ENCODE peak calls at places on chromosomes 6 and 20, in five cellular contexts. J, F, P, O and B are unnamed samples.

GRCh38 chr6:135210632-135211305 is 29.7 kb downstream of the MYB start:
- DNase-seq in P (no peak), F (no peak), J (no peak), O (no peak), B (no peak)

GRCh38 chr6:165647041-165647440 is 16.0 kb downstream of the PDE10A start:
- DNase-seq in O (no peak), J (no peak), P (no peak), F (no peak), B (no peak)

GRCh38 chr6:26232950-26233607 is 131.9 kb upstream of the BTN3A2 start:
- DNase-seq in J (peak; percentile 53), O (no peak), P (no peak), F (no peak), B (peak; percentile 22)

GRCh38 chr6:84979541-84979940 is 215.1 kb upstream of the TBX18 start:
- DNase-seq in O (no peak), J (no peak), F (no peak), P (no peak), B (no peak)

GRCh38 chr6:128414943-128415342 is 105.5 kb downstream of the PTPRK start:
- DNase-seq in F (no peak), P (no peak), J (no peak), O (no peak), B (no peak)

GRCh38 chr6:104509355-104509754 is 350.4 kb downstream of the HACE1 start:
- DNase-seq in P (no peak), O (no peak), F (no peak), J (no peak), B (no peak)

GRCh38 chr6:131594074-131594473 is 21.0 kb downstream of the ARG1 start:
- DNase-seq in J (no peak), F (no peak), P (no peak), O (no peak), B (no peak)

GRCh38 chr20:4511776-4512175 is 209.9 kb upstream of the PRND start:
- DNase-seq in J (no peak), F (no peak), P (no peak), O (no peak), B (no peak)

GRCh38 chr6:117483645-117484016 is 1.2 kb downstream of the DCBLD1 start:
- DNase-seq in O (no peak), J (no peak), F (no peak), P (no peak), B (no peak)

GRCh38 chr6:158506577-158506976 is 53.3 kb upstream of the TMEM181 start:
- DNase-seq in O (no peak), P (no peak), J (no peak), F (no peak), B (no peak)

GRCh38 chr20:41615110-41615509 is 3.1 kb downstream of the CHD6 start:
- DNase-seq in P (no peak), F (no peak), O (no peak), J (no peak), B (no peak)

GRCh38 chr6:37137881-37138568 is 31.9 kb upstream of the PIM1 start:
- DNase-seq in F (no peak), J (no peak), O (no peak), P (no peak), B (no peak)

GRCh38 chr6:140581601-140582000 is 1207.2 kb upstream of the CITED2 start:
- DNase-seq in P (no peak), O (no peak), J (no peak), F (no peak), B (no peak)

GRCh38 chr20:4104842-4105241 is 89.5 kb upstream of the RNF24 start:
- DNase-seq in F (no peak), P (no peak), J (no peak), O (no peak), B (no peak)

GRCh38 chr6:28443112-28443773 is at the start of gene ZSCAN23:
- DNase-seq in F (peak; percentile 33), O (peak; percentile 70), P (peak; percentile 52), J (peak; percentile 40), B (peak; percentile 74)

GRCh38 chr20:63002511-63002910 is 4.3 kb downstream of the BHLHE23 start:
- DNase-seq in P (peak; percentile 2), J (no peak), O (no peak), F (no peak), B (no peak)

GRCh38 chr6:17448165-17448564 is 54.8 kb downstream of the CAP2 start:
- DNase-seq in O (no peak), P (no peak), J (no peak), F (no peak), B (no peak)

GRCh38 chr6:5962794-5963193 is 43.9 kb downstream of the NRN1 start:
- DNase-seq in F (no peak), P (no peak), O (no peak), J (no peak), B (no peak)

GRCh38 chr6:38018755-38019165 is 199.2 kb downstream of the ZFAND3 start:
- DNase-seq in O (no peak), J (no peak), P (no peak), F (no peak), B (no peak)

GRCh38 chr6:69026243-69026642 is 391.2 kb downstream of the ADGRB3 start:
- DNase-seq in P (no peak), F (no peak), J (no peak), O (no peak), B (no peak)

GRCh38 chr6:11094411-11094851 is 797 bp downstream of the SMIM13 start:
- DNase-seq in P (peak; percentile 42), J (peak; percentile 20), F (peak; percentile 29), O (peak; percentile 41), B (peak; percentile 30)

GRCh38 chr6:11096109-11096508 is 2.5 kb downstream of the SMIM13 start:
- DNase-seq in J (peak; percentile 26), P (no peak), F (no peak), O (no peak), B (no peak)

GRCh38 chr6:11093065-11093590 is 506 bp upstream of the SMIM13 start:
- DNase-seq in J (no peak), O (no peak), F (no peak), P (no peak), B (no peak)

GRCh38 chr6:11092654-11093053 is 980 bp upstream of the SMIM13 start:
- DNase-seq in J (no peak), P (no peak), F (no peak), O (no peak), B (no peak)

DNA sequence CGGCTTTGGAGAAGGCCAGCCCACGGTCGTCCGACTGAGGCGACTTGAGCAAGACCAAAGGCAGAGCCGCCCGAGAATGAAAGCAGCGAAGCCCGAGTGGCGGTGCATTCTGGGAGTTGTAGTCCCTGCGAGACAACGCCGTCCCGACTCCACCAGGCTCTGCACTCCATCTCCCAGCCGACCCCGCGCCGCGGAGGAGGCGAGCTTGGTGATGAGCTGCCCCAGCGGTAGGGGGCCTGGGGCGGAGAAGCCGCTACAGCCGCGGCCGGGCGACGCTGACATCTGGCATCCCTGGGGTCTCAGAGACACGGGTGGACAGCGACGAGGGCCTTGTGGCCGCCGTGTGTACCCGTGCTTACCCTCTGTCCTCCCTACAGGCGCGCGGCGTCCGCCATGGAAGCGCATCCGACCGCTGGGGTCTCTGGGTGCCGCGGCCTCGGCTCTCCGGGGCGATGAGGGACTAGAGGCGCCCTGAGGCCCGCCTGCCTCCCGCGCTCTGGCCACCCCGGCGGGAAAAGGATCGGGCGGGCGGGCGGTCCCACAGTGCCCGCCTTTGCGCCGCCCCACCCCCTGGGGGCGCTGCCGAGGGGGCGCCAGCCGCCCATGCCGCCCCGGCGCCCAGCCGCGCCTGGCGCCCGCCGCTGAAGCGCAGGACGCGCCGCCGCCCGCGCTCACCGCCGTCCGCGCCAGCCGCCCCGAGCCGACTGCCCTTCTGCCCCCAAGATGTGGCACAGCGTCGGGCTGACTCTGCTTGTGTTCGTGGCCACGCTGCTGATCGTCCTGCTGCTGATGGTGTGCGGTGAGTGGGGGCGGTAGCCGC is at the start of gene SMIM13:
- DNase-seq in O (peak; percentile 98), J (peak; percentile 95), P (peak; percentile 96), F (peak; percentile 95), B (peak; percentile 92)
- TF ChIP-seq CTCF in O (peak; percentile 68), J (no peak), P (peak; percentile 41), F (peak; percentile 93), B (peak; percentile 74)

GRCh38 chr6:148682252-148682651 is 64.6 kb upstream of the UST start:
- DNase-seq in F (no peak), P (no peak), J (no peak), O (no peak), B (no peak)
- H3K27ac ChIP-seq in F (no peak overlapping the region), P (no peak overlapping the region), J (no peak overlapping the region), O (no peak overlapping the region), B (no peak overlapping the region)

GRCh38 chr6:150711061-150711460 is 111.4 kb downstream of the PLEKHG1 start:
- DNase-seq in P (no peak), F (no peak), O (no peak), J (no peak), B (no peak)

GRCh38 chr6:150704447-150705192 is 104.9 kb downstream of the PLEKHG1 start:
- DNase-seq in O (no peak), P (no peak), J (no peak), F (no peak), B (no peak)

GRCh38 chr6:150710236-150710635 is 110.6 kb downstream of the PLEKHG1 start:
- DNase-seq in O (no peak), P (no peak), J (no peak), F (no peak), B (no peak)

GRCh38 chr6:150702675-150703074 is 103.0 kb downstream of the PLEKHG1 start:
- DNase-seq in F (no peak), P (no peak), J (no peak), O (no peak), B (no peak)

DNA sequence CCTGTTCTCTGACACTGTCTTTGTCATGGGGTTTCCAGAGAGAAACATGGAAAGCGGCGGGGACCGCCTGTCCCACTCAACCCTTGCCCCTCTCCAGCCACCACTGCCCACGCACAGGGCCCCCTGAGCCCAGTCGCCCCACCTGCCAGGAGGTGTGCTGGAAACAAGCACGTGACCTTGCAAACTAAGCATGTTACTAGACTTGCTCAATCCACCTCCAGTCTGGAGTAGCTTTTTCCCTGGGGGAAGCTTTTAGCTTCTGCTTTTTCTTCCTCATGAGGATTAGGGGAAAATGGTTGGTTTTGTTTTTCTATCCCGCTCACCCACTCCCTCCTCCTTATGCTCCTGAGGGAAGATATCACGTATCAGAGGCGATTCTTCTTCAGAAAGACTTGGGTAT is 105.7 kb downstream of the PLEKHG1 start:
- DNase-seq in P (no peak), O (no peak), J (no peak), F (no peak), B (no peak)
- TF ChIP-seq CTCF in P (no peak), O (no peak), J (no peak), F (no peak), B (no peak)

GRCh38 chr6:144349690-144350132 is 64.6 kb downstream of the UTRN start:
- DNase-seq in P (no peak), F (no peak), O (no peak), J (no peak), B (no peak)
- H3K27ac ChIP-seq in P (peak overlapping the region; percentile 55), F (no peak overlapping the region), O (peak overlapping the region; percentile 63), J (peak overlapping the region; percentile 75), B (peak overlapping the region; percentile 82)

GRCh38 chr20:57693002-57693582 is 16.7 kb downstream of the PMEPA1 start:
- DNase-seq in J (peak; percentile 91), F (no peak), O (no peak), P (peak; percentile 69), B (no peak)
- TF ChIP-seq CTCF in J (peak; percentile 30), F (no peak), O (no peak), P (no peak), B (peak; percentile 20)

GRCh38 chr20:10611357-10611756 is 62.4 kb downstream of the JAG1 start:
- DNase-seq in O (peak; percentile 63), J (no peak), F (no peak), P (peak; percentile 59), B (no peak)
- H3K27ac ChIP-seq in O (peak overlapping the region; percentile 86), J (no peak overlapping the region), F (no peak overlapping the region), P (no peak overlapping the region), B (no peak overlapping the region)